ENCODE peak calls at places on chromosomes 11 and 22, in ten cellular contexts. I, T, K, F, U, P, Q, N, J and D are unnamed samples.
A peak's percentile ranks its signal among the peaks of the same experiment; 100 is the strongest.

GRCh38 chr11:23359297-23359696 is 499.0 kb upstream of the CCDC179 start:
- DNase-seq in T (peak; percentile 88), P (no peak), F (no peak), K (no peak), I (no peak), N (no peak), J (no peak), Q (no peak), U (no peak), D (peak; percentile 93)

GRCh38 chr22:38271101-38271500 is 1.7 kb downstream of the TMEM184B start:
- DNase-seq in N (no peak), F (no peak), Q (no peak), I (no peak), K (no peak), U (no peak), J (no peak), T (no peak), P (no peak), D (no peak)

GRCh38 chr11:62976109-62976508 is 8.7 kb downstream of the SLC22A6 start:
- DNase-seq in I (no peak), J (no peak), U (no peak), F (no peak), N (peak; percentile 9), T (no peak), P (no peak), Q (no peak), K (no peak), D (peak; percentile 1)

GRCh38 chr11:108364159-108364558 is 103.2 kb downstream of the C11orf65 start:
- DNase-seq in J (no peak), T (peak; percentile 48), U (no peak), F (no peak), Q (no peak), I (no peak), N (no peak), K (no peak), P (no peak), D (no peak)

GRCh38 chr22:41285441-41285819 is 557 bp downstream of the RANGAP1 start:
- DNase-seq in J (peak; percentile 79), K (peak; percentile 25), T (peak; percentile 97), Q (peak; percentile 76), F (peak; percentile 37), I (peak; percentile 76), U (peak; percentile 48), P (peak; percentile 80), N (peak; percentile 58), D (peak; percentile 74)

GRCh38 chr11:132349806-132350733 is 979.7 kb downstream of the NTM start:
- DNase-seq in J (no peak), I (no peak), K (no peak), Q (no peak), T (no peak), N (no peak), P (no peak), F (no peak), U (no peak), D (no peak)

GRCh38 chr11:64036081-64037026 is 623 bp downstream of the FLRT1 start:
- DNase-seq in Q (no peak), T (peak; percentile 54), P (no peak), U (peak; percentile 46), F (no peak), N (no peak), I (no peak), J (no peak), K (peak; percentile 45), D (no peak)

GRCh38 chr11:3009481-3009880 is 17.4 kb upstream of the NAP1L4 start:
- DNase-seq in T (no peak), K (no peak), I (peak; percentile 41), F (no peak), P (no peak), N (no peak), Q (peak; percentile 4), U (no peak), J (no peak), D (no peak)

GRCh38 chr22:40808018-40808841 is 10.9 kb downstream of the SLC25A17 start:
- DNase-seq in I (no peak), Q (no peak), T (no peak), N (no peak), F (no peak), U (no peak), J (no peak), P (no peak), K (no peak), D (no peak)

GRCh38 chr11:686451-687243 is 8.4 kb downstream of the DEAF1 start:
- DNase-seq in Q (no peak), P (no peak), F (no peak), K (no peak), I (no peak), J (no peak), N (no peak), T (no peak), U (no peak), D (no peak)

GRCh38 chr11:64120951-64121569 is 44.9 kb downstream of the MACROD1 start:
- DNase-seq in K (peak; percentile 39), J (no peak), T (peak; percentile 36), N (no peak), F (no peak), U (peak; percentile 42), I (no peak), P (no peak), Q (no peak), D (peak; percentile 10)

GRCh38 chr11:12848413-12848812 is 160.7 kb upstream of the RASSF10 start:
- DNase-seq in F (no peak), I (no peak), Q (no peak), T (no peak), J (no peak), K (no peak), U (no peak), P (no peak), N (no peak), D (no peak)

GRCh38 chr11:74681686-74682651 is 49.3 kb downstream of the CHRDL2 start:
- DNase-seq in P (no peak), Q (no peak), T (no peak), U (peak; percentile 63), K (peak; percentile 62), F (no peak), I (peak; percentile 63), N (no peak), J (peak; percentile 57), D (no peak)

GRCh38 chr22:46122511-46122971 is 27.8 kb upstream of the PPARA start:
- DNase-seq in Q (peak; percentile 84), P (peak; percentile 66), F (peak; percentile 65), N (peak; percentile 73), K (peak; percentile 75), J (peak; percentile 90), I (peak; percentile 88), T (peak; percentile 65), U (peak; percentile 83), D (peak; percentile 66)

GRCh38 chr11:1109918-1110705 is 35.4 kb downstream of the MUC2 start:
- DNase-seq in I (peak; percentile 63), T (no peak), J (no peak), N (no peak), U (no peak), P (no peak), F (no peak), K (peak; percentile 5), Q (peak; percentile 20), D (no peak)

GRCh38 chr22:47204002-47204979 is 441.8 kb downstream of the TBC1D22A start:
- DNase-seq in T (no peak), I (no peak), Q (no peak), N (no peak), U (no peak), J (peak; percentile 45), K (no peak), P (no peak), F (no peak), D (no peak)

GRCh38 chr11:68026391-68027105 is 3.9 kb upstream of the NDUFS8 start:
- DNase-seq in K (no peak), P (no peak), N (peak; percentile 34), U (no peak), F (no peak), I (no peak), J (peak; percentile 77), T (no peak), Q (no peak), D (no peak)
- H3K36me3 ChIP-seq in K (peaks cover 5% of the 10 kb centered on the region), P (no peaks in the 10 kb centered on the region), N (no peaks in the 10 kb centered on the region), U (no peaks in the 10 kb centered on the region), F (no peaks in the 10 kb centered on the region), I (peaks cover 38% of the 10 kb centered on the region), J (no peaks in the 10 kb centered on the region), T (peaks cover 21% of the 10 kb centered on the region), Q (no peaks in the 10 kb centered on the region), D (no peaks in the 10 kb centered on the region)

DNA sequence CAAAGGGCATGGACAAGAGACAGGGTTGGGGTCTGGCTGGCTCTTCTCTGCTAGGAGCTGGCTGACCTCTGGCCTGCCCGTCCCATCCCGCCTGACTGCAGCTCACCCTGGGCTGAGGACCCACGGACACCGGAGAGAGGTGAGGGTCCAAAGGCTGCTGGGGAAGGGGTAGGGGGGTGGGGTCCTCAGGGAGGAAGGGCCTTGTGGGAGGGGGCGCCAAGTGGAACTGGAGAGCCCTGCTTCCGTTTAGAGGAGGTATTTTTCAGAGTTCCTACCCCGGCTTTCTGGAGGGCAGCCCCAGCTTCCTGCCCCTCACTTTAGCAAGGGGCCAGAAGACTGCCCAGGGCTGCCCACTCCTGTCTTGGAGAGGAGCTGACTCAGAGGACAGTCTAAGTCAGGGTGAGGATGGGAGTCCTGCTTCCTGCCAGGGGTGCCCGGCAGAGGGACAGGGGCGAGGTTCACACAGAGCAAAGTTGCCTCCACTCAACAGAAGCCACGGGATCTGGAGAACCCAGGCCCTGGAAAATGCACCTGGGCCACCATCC is 7.1 kb downstream of the LARGE2 start:
- DNase-seq in K (no peak), J (no peak), P (no peak), F (no peak), Q (no peak), I (peak; percentile 46), T (no peak), N (no peak), U (no peak), D (no peak)
- H3K36me3 ChIP-seq in K (peaks cover 33% of the 10 kb centered on the region), J (no peaks in the 10 kb centered on the region), P (peaks cover 13% of the 10 kb centered on the region), F (peaks cover 15% of the 10 kb centered on the region), Q (no peaks in the 10 kb centered on the region), I (peaks cover 27% of the 10 kb centered on the region), T (peaks cover 73% of the 10 kb centered on the region), N (peaks cover 12% of the 10 kb centered on the region), U (no peaks in the 10 kb centered on the region), D (peaks cover 3% of the 10 kb centered on the region)

GRCh38 chr11:33857924-33858323 is 34.0 kb downstream of the LMO2 start:
- DNase-seq in K (peak; percentile 74), N (peak; percentile 72), J (peak; percentile 88), P (peak; percentile 45), U (peak; percentile 81), F (peak; percentile 76), Q (peak; percentile 79), I (peak; percentile 84), T (peak; percentile 57), D (peak; percentile 59)
- H3K36me3 ChIP-seq in K (no peaks in the 10 kb centered on the region), N (no peaks in the 10 kb centered on the region), J (no peaks in the 10 kb centered on the region), P (no peaks in the 10 kb centered on the region), U (no peaks in the 10 kb centered on the region), F (no peaks in the 10 kb centered on the region), Q (no peaks in the 10 kb centered on the region), I (no peaks in the 10 kb centered on the region), T (no peaks in the 10 kb centered on the region), D (no peaks in the 10 kb centered on the region)

DNA sequence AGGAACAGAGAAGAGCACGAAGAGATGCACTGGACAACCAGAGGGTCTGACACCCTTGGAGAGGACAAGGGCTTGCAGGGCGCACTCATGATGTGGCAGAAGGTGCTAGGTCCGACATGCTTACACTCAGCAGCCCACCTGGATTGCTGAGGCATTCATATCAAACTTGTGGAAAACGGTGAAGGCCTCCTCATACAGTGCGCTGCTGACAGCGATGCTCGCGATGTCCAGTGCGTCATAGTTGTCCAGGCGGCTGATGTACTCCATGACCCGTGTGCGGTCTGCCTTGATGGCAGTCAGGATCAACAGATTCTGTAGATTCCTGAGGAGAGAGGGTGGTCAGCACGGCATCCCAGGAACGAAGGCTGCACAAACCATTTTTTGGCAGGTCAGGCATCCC is 31.7 kb upstream of the SLC25A1 start:
- DNase-seq in T (no peak), U (no peak), K (no peak), Q (no peak), F (no peak), I (peak; percentile 40), J (no peak), N (no peak), P (no peak), D (no peak)
- H3K36me3 ChIP-seq in T (peaks cover 31% of the 10 kb centered on the region), U (no peaks in the 10 kb centered on the region), K (peaks cover 37% of the 10 kb centered on the region), Q (no peaks in the 10 kb centered on the region), F (peaks cover 5% of the 10 kb centered on the region), I (no peaks in the 10 kb centered on the region), J (no peaks in the 10 kb centered on the region), N (no peaks in the 10 kb centered on the region), P (no peaks in the 10 kb centered on the region), D (no peaks in the 10 kb centered on the region)